ENCODE peak calls at places on chromosomes 11 and 22, in eight cellular contexts. U is A549; I is stimulated activated CD8-positive, alpha-beta memory T cell treated with anti-CD3 and anti-CD28 coated beads, Interleukin-4, amount 100 ng/mL, for 1 hour; J is HAP-1; A is HuH-7.5; T is NAMALWA; P is fibroblast of gingiva; X is fibroblast of mammary gland. N is an unnamed sample.

GRCh38 chr11:126186031-126186698 is 25.3 kb downstream of the RPUSD4 start:
- DNase-seq in T (no peak), X (no peak), I (no peak), P (no peak), U (no peak), A (no peak), J (no peak), N (no peak)

GRCh38 chr22:39996732-39997131 is 2.0 kb downstream of the FAM83F start:
- DNase-seq in P (no peak), A (no peak), I (no peak), X (no peak), J (no peak), T (no peak), U (no peak), N (no peak)

GRCh38 chr22:44316393-44317162 is 3.8 kb upstream of the SHISAL1 start:
- DNase-seq in P (no peak), A (no peak), U (no peak), I (no peak), T (no peak), X (no peak), J (no peak), N (no peak)

GRCh38 chr11:6404341-6405038 is 14.2 kb downstream of the SMPD1 start:
- DNase-seq in X (peak), I (no peak), J (no peak), T (no peak), U (no peak), A (no peak), P (no peak), N (no peak)

GRCh38 chr11:109106201-109106906 is 315.6 kb upstream of the C11orf87 start:
- DNase-seq in J (no peak), U (no peak), X (no peak), P (no peak), A (no peak), T (no peak), I (no peak), N (no peak)

GRCh38 chr11:36030707-36031365 is 87.0 kb downstream of the LDLRAD3 start:
- DNase-seq in A (no peak), T (no peak), I (no peak), J (no peak), P (peak), U (no peak), X (peak), N (no peak)

GRCh38 chr11:8745431-8745986 is 62.9 kb downstream of the RPL27A start:
- DNase-seq in T (no peak), P (no peak), A (no peak), I (no peak), X (no peak), U (no peak), J (no peak), N (no peak)

GRCh38 chr22:31177420-31178162 is 17.6 kb downstream of the RNF185 start:
- DNase-seq in X (peak), A (no peak), J (no peak), P (peak), T (no peak), I (no peak), U (peak), N (peak)

GRCh38 chr11:92332986-92333385 is 108.4 kb downstream of the FAT3 start:
- DNase-seq in T (no peak), P (no peak), U (no peak), A (no peak), X (peak), J (no peak), I (no peak), N (no peak)

GRCh38 chr11:125357551-125357950 is 138.5 kb downstream of the FEZ1 start:
- DNase-seq in J (no peak), P (no peak), T (no peak), I (no peak), X (no peak), U (no peak), A (no peak), N (no peak)

GRCh38 chr11:80155412-80156017 is 714.7 kb upstream of the TENM4 start:
- DNase-seq in P (peak), X (peak), U (peak), I (no peak), J (peak), A (no peak), T (peak), N (no peak)

GRCh38 chr11:132858203-132858602 is 674.1 kb downstream of the OPCML start:
- DNase-seq in T (peak), J (no peak), P (no peak), U (peak), X (no peak), A (no peak), I (no peak), N (no peak)

GRCh38 chr11:100925935-100926334 is 203.7 kb downstream of the PGR start:
- DNase-seq in U (peak), A (no peak), J (no peak), T (peak), I (no peak), P (peak), X (peak), N (no peak)

GRCh38 chr11:19715373-19715772 is 2.7 kb downstream of the NAV2 start:
- DNase-seq in X (peak), A (no peak), T (no peak), U (peak), I (no peak), J (no peak), P (peak), N (peak)

GRCh38 chr22:20956258-20957117 is 10.6 kb upstream of the AIFM3 start:
- DNase-seq in P (peak), U (peak), I (no peak), T (no peak), J (no peak), X (peak), A (no peak), N (no peak)

GRCh38 chr11:95912902-95913560 is 10.9 kb downstream of the MTMR2 start:
- DNase-seq in T (no peak), U (no peak), P (peak), A (no peak), J (no peak), X (peak), I (no peak), N (no peak)

GRCh38 chr11:102776454-102776853 is 4.0 kb downstream of the MMP10 start:
- DNase-seq in I (no peak), U (no peak), J (no peak), A (no peak), T (no peak), X (no peak), P (no peak), N (no peak)

GRCh38 chr11:69439651-69440464 is 41.6 kb upstream of the LINC01488 start:
- DNase-seq in U (no peak), P (no peak), I (no peak), T (no peak), X (peak), A (no peak), J (no peak), N (no peak)

GRCh38 chr11:18012314-18012905 is 437 bp downstream of the SERGEF start:
- DNase-seq in X (peak), U (peak), T (peak), I (no peak), A (peak), J (peak), P (peak), N (peak)

GRCh38 chr11:131593301-131593700 is 222.9 kb downstream of the NTM start:
- DNase-seq in U (no peak), P (no peak), T (no peak), J (no peak), A (no peak), X (no peak), I (no peak), N (no peak)

N was measured in thoracic aorta.